ENCODE peak calls at places on chromosomes 13 and 19, in seven cellular contexts. One of them, this sample, is unnamed.

GRCh38 chr13:34507630-34508029 is 434.4 kb upstream of the NBEA start:
- DNase-seq in AG10803: peak; percentile 6
- DNase-seq in colonic mucosa: no peak
- DNase-seq in lower leg skin: no peak
- DNase-seq in IMR-90: no peak
- DNase-seq in MCF 10A: no peak
- DNase-seq in heart right ventricle: no peak
- DNase-seq in this sample: no peak

GRCh38 chr13:50713849-50714248 is 129.6 kb downstream of the DLEU7 start:
- DNase-seq in AG10803: peak; percentile 92
- DNase-seq in colonic mucosa: peak; percentile 19
- DNase-seq in lower leg skin: no peak
- DNase-seq in IMR-90: peak; percentile 59
- DNase-seq in MCF 10A: peak; percentile 45
- DNase-seq in heart right ventricle: no peak
- DNase-seq in this sample: peak; percentile 27

GRCh38 chr19:49691243-49692101 is 556 bp downstream of the CPT1C start:
- DNase-seq in AG10803: peak; percentile 63
- DNase-seq in colonic mucosa: peak; percentile 44
- DNase-seq in lower leg skin: no peak
- DNase-seq in IMR-90: peak; percentile 70
- DNase-seq in MCF 10A: no peak
- DNase-seq in heart right ventricle: no peak
- DNase-seq in this sample: peak; percentile 38

GRCh38 chr19:2154587-2155075 is 3.3 kb upstream of the AP3D1 start:
- DNase-seq in AG10803: no peak
- DNase-seq in colonic mucosa: peak; percentile 64
- DNase-seq in lower leg skin: no peak
- DNase-seq in IMR-90: peak; percentile 46
- DNase-seq in MCF 10A: peak; percentile 47
- DNase-seq in heart right ventricle: no peak
- DNase-seq in this sample: no peak

GRCh38 chr13:75373988-75374387 is 108.0 kb downstream of the TBC1D4 start:
- DNase-seq in AG10803: no peak
- DNase-seq in colonic mucosa: no peak
- DNase-seq in lower leg skin: no peak
- DNase-seq in IMR-90: no peak
- DNase-seq in MCF 10A: no peak
- DNase-seq in heart right ventricle: no peak
- DNase-seq in this sample: no peak

GRCh38 chr19:34096020-34096915 is 76.0 kb upstream of the LSM14A start:
- DNase-seq in AG10803: peak; percentile 48
- DNase-seq in colonic mucosa: no peak
- DNase-seq in lower leg skin: no peak
- DNase-seq in IMR-90: peak; percentile 50
- DNase-seq in MCF 10A: peak; percentile 69
- DNase-seq in heart right ventricle: peak; percentile 16
- DNase-seq in this sample: peak; percentile 53

GRCh38 chr13:60836821-60837220 is 439.8 kb downstream of the TDRD3 start:
- DNase-seq in AG10803: no peak
- DNase-seq in colonic mucosa: no peak
- DNase-seq in lower leg skin: no peak
- DNase-seq in IMR-90: no peak
- DNase-seq in MCF 10A: no peak
- DNase-seq in heart right ventricle: no peak
- DNase-seq in this sample: no peak

GRCh38 chr13:70941454-70941853 is 833.2 kb upstream of the KLHL1 start:
- DNase-seq in AG10803: no peak
- DNase-seq in colonic mucosa: no peak
- DNase-seq in lower leg skin: no peak
- DNase-seq in IMR-90: no peak
- DNase-seq in MCF 10A: no peak
- DNase-seq in heart right ventricle: no peak
- DNase-seq in this sample: no peak

GRCh38 chr19:280541-281007 is 10.6 kb downstream of the PLPP2 start:
- DNase-seq in AG10803: no peak
- DNase-seq in colonic mucosa: no peak
- DNase-seq in lower leg skin: no peak
- DNase-seq in IMR-90: no peak
- DNase-seq in MCF 10A: no peak
- DNase-seq in heart right ventricle: no peak
- DNase-seq in this sample: no peak

GRCh38 chr13:112447761-112448603 is 71.8 kb downstream of the SPACA7 start:
- DNase-seq in AG10803: no peak
- DNase-seq in colonic mucosa: peak; percentile 15
- DNase-seq in lower leg skin: no peak
- DNase-seq in IMR-90: no peak
- DNase-seq in MCF 10A: no peak
- DNase-seq in heart right ventricle: no peak
- DNase-seq in this sample: no peak

GRCh38 chr19:2232286-2233151 is 3.6 kb downstream of the PLEKHJ1 start:
- DNase-seq in AG10803: no peak
- DNase-seq in colonic mucosa: no peak
- DNase-seq in lower leg skin: no peak
- DNase-seq in IMR-90: no peak
- DNase-seq in MCF 10A: no peak
- DNase-seq in heart right ventricle: no peak
- DNase-seq in this sample: no peak

GRCh38 chr19:42281175-42282035 is 12.4 kb downstream of the CIC start:
- DNase-seq in AG10803: peak; percentile 27
- DNase-seq in colonic mucosa: peak; percentile 62
- DNase-seq in lower leg skin: peak; percentile 84
- DNase-seq in IMR-90: peak; percentile 41
- DNase-seq in MCF 10A: peak; percentile 44
- DNase-seq in heart right ventricle: peak; percentile 85
- DNase-seq in this sample: no peak

GRCh38 chr13:90084684-90085290 is 1262.7 kb upstream of the MIR17HG start:
- DNase-seq in AG10803: peak; percentile 71
- DNase-seq in colonic mucosa: no peak
- DNase-seq in lower leg skin: no peak
- DNase-seq in IMR-90: no peak
- DNase-seq in MCF 10A: no peak
- DNase-seq in heart right ventricle: no peak
- DNase-seq in this sample: no peak

GRCh38 chr19:32206065-32206464 is 139.3 kb upstream of the ZNF507 start:
- DNase-seq in AG10803: no peak
- DNase-seq in colonic mucosa: no peak
- DNase-seq in lower leg skin: no peak
- DNase-seq in IMR-90: no peak
- DNase-seq in MCF 10A: no peak
- DNase-seq in heart right ventricle: no peak
- DNase-seq in this sample: no peak

GRCh38 chr19:5045015-5045414 is 76.1 kb downstream of the KDM4B start:
- DNase-seq in AG10803: no peak
- DNase-seq in colonic mucosa: no peak
- DNase-seq in lower leg skin: no peak
- DNase-seq in IMR-90: no peak
- DNase-seq in MCF 10A: no peak
- DNase-seq in heart right ventricle: no peak
- DNase-seq in this sample: no peak

GRCh38 chr13:99392126-99392805 is 85.1 kb upstream of the GPR183 start:
- DNase-seq in AG10803: no peak
- DNase-seq in colonic mucosa: no peak
- DNase-seq in lower leg skin: no peak
- DNase-seq in IMR-90: no peak
- DNase-seq in MCF 10A: no peak
- DNase-seq in heart right ventricle: no peak
- DNase-seq in this sample: no peak

GRCh38 chr13:97259787-97260641 is 37.9 kb downstream of the MBNL2 start:
- DNase-seq in AG10803: peak; percentile 62
- DNase-seq in colonic mucosa: no peak
- DNase-seq in lower leg skin: no peak
- DNase-seq in IMR-90: peak; percentile 84
- DNase-seq in MCF 10A: peak; percentile 79
- DNase-seq in heart right ventricle: no peak
- DNase-seq in this sample: no peak

GRCh38 chr13:63578796-63579195 is 2163.1 kb upstream of the PCDH20 start:
- DNase-seq in AG10803: no peak
- DNase-seq in colonic mucosa: no peak
- DNase-seq in lower leg skin: no peak
- DNase-seq in IMR-90: no peak
- DNase-seq in MCF 10A: no peak
- DNase-seq in heart right ventricle: no peak
- DNase-seq in this sample: no peak

GRCh38 chr13:80048802-80049201 is 292.1 kb downstream of the SPRY2 start:
- DNase-seq in AG10803: peak; percentile 95
- DNase-seq in colonic mucosa: peak; percentile 66
- DNase-seq in lower leg skin: peak; percentile 94
- DNase-seq in IMR-90: peak; percentile 98
- DNase-seq in MCF 10A: peak; percentile 87
- DNase-seq in heart right ventricle: peak; percentile 93
- DNase-seq in this sample: peak; percentile 86

GRCh38 chr19:47002853-47003610 is 16.6 kb upstream of the NPAS1 start:
- DNase-seq in AG10803: no peak
- DNase-seq in colonic mucosa: no peak
- DNase-seq in lower leg skin: no peak
- DNase-seq in IMR-90: no peak
- DNase-seq in MCF 10A: no peak
- DNase-seq in heart right ventricle: no peak
- DNase-seq in this sample: no peak

DNA sequence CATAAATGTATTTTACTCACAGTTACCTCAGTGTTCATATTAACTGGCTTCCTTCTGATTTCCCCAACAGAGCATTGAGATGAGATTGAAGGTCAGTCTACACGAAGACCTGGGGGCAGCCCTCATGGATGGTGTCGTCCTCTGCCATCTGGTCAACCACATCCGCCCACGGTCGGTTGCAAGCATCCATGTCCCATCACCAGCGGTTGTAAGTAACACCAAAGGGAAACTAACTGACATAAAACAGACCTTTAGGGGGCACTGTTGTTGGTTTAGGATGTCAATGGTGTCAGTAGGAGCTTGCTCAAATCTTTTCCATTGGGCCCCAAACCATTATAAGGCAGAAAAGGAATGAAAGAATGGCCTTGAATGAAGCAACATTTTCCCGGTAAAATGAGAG is 68.2 kb downstream of the ESD start:
- DNase-seq in AG10803: no peak
- DNase-seq in colonic mucosa: no peak
- DNase-seq in lower leg skin: no peak
- DNase-seq in IMR-90: no peak
- DNase-seq in MCF 10A: peak; percentile 25
- DNase-seq in heart right ventricle: no peak
- DNase-seq in this sample: peak; percentile 34
- TF ChIP-seq CTCF in AG10803: peak; percentile 19
- TF ChIP-seq CTCF in colonic mucosa: peak; percentile 17
- TF ChIP-seq CTCF in lower leg skin: no peak
- TF ChIP-seq CTCF in IMR-90: peak; percentile 6
- TF ChIP-seq CTCF in MCF 10A: peak; percentile 6
- TF ChIP-seq CTCF in heart right ventricle: no peak
- TF ChIP-seq CTCF in this sample: peak; percentile 25

GRCh38 chr19:40805258-40805868 is 6.4 kb downstream of the EGLN2 start:
- DNase-seq in AG10803: no peak
- DNase-seq in colonic mucosa: peak; percentile 62
- DNase-seq in lower leg skin: no peak
- DNase-seq in IMR-90: no peak
- DNase-seq in MCF 10A: no peak
- DNase-seq in heart right ventricle: peak; percentile 43
- DNase-seq in this sample: no peak

GRCh38 chr19:40806385-40807146 is 7.6 kb downstream of the EGLN2 start:
- DNase-seq in AG10803: peak; percentile 93
- DNase-seq in colonic mucosa: peak; percentile 71
- DNase-seq in lower leg skin: peak; percentile 87
- DNase-seq in IMR-90: peak; percentile 95
- DNase-seq in MCF 10A: peak; percentile 65
- DNase-seq in heart right ventricle: peak; percentile 92
- DNase-seq in this sample: peak; percentile 85

GRCh38 chr19:40808497-40808896 is 9.5 kb downstream of the EGLN2 start:
- DNase-seq in AG10803: no peak
- DNase-seq in colonic mucosa: no peak
- DNase-seq in lower leg skin: no peak
- DNase-seq in IMR-90: no peak
- DNase-seq in MCF 10A: no peak
- DNase-seq in heart right ventricle: no peak
- DNase-seq in this sample: no peak

GRCh38 chr19:40808021-40808325 is 9.0 kb downstream of the EGLN2 start:
- DNase-seq in AG10803: no peak
- DNase-seq in colonic mucosa: no peak
- DNase-seq in lower leg skin: no peak
- DNase-seq in IMR-90: no peak
- DNase-seq in MCF 10A: no peak
- DNase-seq in heart right ventricle: no peak
- DNase-seq in this sample: no peak

DNA sequence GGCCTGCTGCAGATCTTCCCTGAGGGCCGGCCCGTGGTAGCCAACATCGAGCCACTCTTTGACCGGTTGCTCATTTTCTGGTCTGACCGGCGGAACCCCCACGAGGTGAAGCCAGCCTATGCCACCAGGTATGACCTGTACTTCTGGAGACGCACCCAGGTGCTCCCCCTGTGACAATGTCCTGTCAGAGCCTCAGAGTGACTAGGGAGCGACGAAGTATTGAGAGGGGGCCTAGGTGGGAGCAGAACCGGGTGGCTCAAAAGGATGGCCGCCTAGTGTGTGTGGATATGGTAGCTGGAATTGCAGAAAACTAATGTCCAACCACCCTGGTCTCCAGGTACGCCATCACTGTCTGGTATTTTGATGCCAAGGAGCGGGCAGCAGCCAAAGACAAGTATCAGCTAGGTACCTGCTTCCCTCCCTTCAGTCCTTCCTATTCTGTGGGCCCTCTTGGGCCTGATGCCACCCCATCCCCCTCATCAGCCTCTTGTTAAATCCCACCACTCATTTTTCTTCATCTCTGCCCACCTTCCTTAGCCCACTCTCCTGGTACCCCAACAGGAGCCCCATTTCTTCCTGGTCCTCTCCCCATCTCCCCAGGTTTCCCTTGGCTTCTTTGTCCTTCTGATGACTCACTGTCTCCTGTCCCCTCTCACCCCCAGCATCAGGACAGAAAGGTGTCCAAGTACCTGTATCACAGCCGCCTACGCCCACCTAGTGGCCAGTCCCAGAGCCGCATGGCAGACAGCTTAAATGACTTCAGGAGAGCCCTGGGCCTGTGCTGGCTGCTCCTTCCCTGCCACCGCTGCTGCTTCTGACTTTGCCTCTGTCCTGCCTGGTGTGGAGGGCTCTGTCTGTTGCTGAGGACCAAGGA is 8.4 kb downstream of the EGLN2 start:
- DNase-seq in AG10803: no peak
- DNase-seq in colonic mucosa: peak; percentile 41
- DNase-seq in lower leg skin: no peak
- DNase-seq in IMR-90: no peak
- DNase-seq in MCF 10A: peak; percentile 38
- DNase-seq in heart right ventricle: no peak
- DNase-seq in this sample: no peak
- TF ChIP-seq CTCF in AG10803: no peak
- TF ChIP-seq CTCF in colonic mucosa: peak; percentile 11
- TF ChIP-seq CTCF in lower leg skin: no peak
- TF ChIP-seq CTCF in IMR-90: peak; percentile 26
- TF ChIP-seq CTCF in MCF 10A: no peak
- TF ChIP-seq CTCF in heart right ventricle: no peak
- TF ChIP-seq CTCF in this sample: peak; percentile 27

GRCh38 chr19:38685666-38686529 is 38.4 kb downstream of the ACTN4 start:
- DNase-seq in AG10803: peak; percentile 53
- DNase-seq in colonic mucosa: no peak
- DNase-seq in lower leg skin: no peak
- DNase-seq in IMR-90: peak; percentile 73
- DNase-seq in MCF 10A: peak; percentile 79
- DNase-seq in heart right ventricle: no peak
- DNase-seq in this sample: peak; percentile 67
- TF ChIP-seq CTCF in AG10803: peak; percentile 58
- TF ChIP-seq CTCF in colonic mucosa: peak; percentile 31
- TF ChIP-seq CTCF in lower leg skin: no peak
- TF ChIP-seq CTCF in IMR-90: peak; percentile 67
- TF ChIP-seq CTCF in MCF 10A: peak; percentile 37
- TF ChIP-seq CTCF in heart right ventricle: peak; percentile 52
- TF ChIP-seq CTCF in this sample: peak; percentile 50

GRCh38 chr13:72384186-72384823 is 343.1 kb downstream of the MZT1 start:
- DNase-seq in AG10803: no peak
- DNase-seq in colonic mucosa: no peak
- DNase-seq in lower leg skin: no peak
- DNase-seq in IMR-90: no peak
- DNase-seq in MCF 10A: no peak
- DNase-seq in heart right ventricle: no peak
- DNase-seq in this sample: no peak
- TF ChIP-seq CTCF in AG10803: no peak
- TF ChIP-seq CTCF in colonic mucosa: no peak
- TF ChIP-seq CTCF in lower leg skin: no peak
- TF ChIP-seq CTCF in IMR-90: no peak
- TF ChIP-seq CTCF in MCF 10A: no peak
- TF ChIP-seq CTCF in heart right ventricle: no peak
- TF ChIP-seq CTCF in this sample: no peak